ENCODE peak calls at places on chromosomes 7 and 10, in ten cellular contexts. One of them, this sample, is unnamed.

GRCh38 chr10:126646101-126646500 is 24.4 kb downstream of the C10orf90 start:
- DNase-seq in breast epithelium: no peak
- DNase-seq in uterus: no peak
- DNase-seq in stomach: no peak
- DNase-seq in HCT116: no peak
- DNase-seq in sigmoid colon: no peak
- DNase-seq in left lung: no peak
- DNase-seq in BJ: no peak
- DNase-seq in fibroblast of lung: peak
- DNase-seq in colonic mucosa: no peak
- DNase-seq in this sample: peak

GRCh38 chr10:18145652-18146051 is 5.4 kb downstream of the CACNB2 start:
- DNase-seq in BJ: no peak
- DNase-seq in uterus: peak
- DNase-seq in left lung: no peak
- DNase-seq in HCT116: no peak
- DNase-seq in sigmoid colon: no peak
- DNase-seq in stomach: no peak
- DNase-seq in fibroblast of lung: peak
- DNase-seq in colonic mucosa: no peak
- DNase-seq in breast epithelium: no peak
- DNase-seq in this sample: peak

GRCh38 chr7:11155883-11156282 is 182.2 kb downstream of the PHF14 start:
- DNase-seq in sigmoid colon: no peak
- DNase-seq in uterus: no peak
- DNase-seq in breast epithelium: no peak
- DNase-seq in HCT116: no peak
- DNase-seq in colonic mucosa: no peak
- DNase-seq in BJ: peak
- DNase-seq in left lung: no peak
- DNase-seq in fibroblast of lung: peak
- DNase-seq in stomach: no peak
- DNase-seq in this sample: peak

GRCh38 chr7:191105-192034 is 1.0 kb upstream of the FAM20C start:
- DNase-seq in uterus: peak
- DNase-seq in BJ: peak
- DNase-seq in fibroblast of lung: peak
- DNase-seq in colonic mucosa: peak
- DNase-seq in breast epithelium: no peak
- DNase-seq in left lung: no peak
- DNase-seq in stomach: no peak
- DNase-seq in HCT116: peak
- DNase-seq in sigmoid colon: peak
- DNase-seq in this sample: peak

GRCh38 chr10:17213646-17214349 is 12.3 kb upstream of the TRDMT1 start:
- DNase-seq in HCT116: no peak
- DNase-seq in breast epithelium: no peak
- DNase-seq in uterus: no peak
- DNase-seq in sigmoid colon: no peak
- DNase-seq in left lung: no peak
- DNase-seq in colonic mucosa: no peak
- DNase-seq in BJ: no peak
- DNase-seq in stomach: no peak
- DNase-seq in fibroblast of lung: peak
- DNase-seq in this sample: peak

GRCh38 chr7:157396316-157397035 is 59.7 kb downstream of the DNAJB6 start:
- DNase-seq in fibroblast of lung: no peak
- DNase-seq in left lung: peak
- DNase-seq in colonic mucosa: no peak
- DNase-seq in breast epithelium: no peak
- DNase-seq in uterus: no peak
- DNase-seq in HCT116: no peak
- DNase-seq in sigmoid colon: peak
- DNase-seq in BJ: no peak
- DNase-seq in stomach: no peak
- DNase-seq in this sample: no peak

GRCh38 chr7:33423646-33424020 is 294.3 kb downstream of the BBS9 start:
- DNase-seq in breast epithelium: no peak
- DNase-seq in fibroblast of lung: no peak
- DNase-seq in BJ: no peak
- DNase-seq in stomach: no peak
- DNase-seq in uterus: no peak
- DNase-seq in sigmoid colon: no peak
- DNase-seq in left lung: no peak
- DNase-seq in colonic mucosa: peak
- DNase-seq in HCT116: peak
- DNase-seq in this sample: peak

GRCh38 chr10:58253184-58253583 is 14.5 kb downstream of the IPMK start:
- DNase-seq in left lung: no peak
- DNase-seq in stomach: no peak
- DNase-seq in sigmoid colon: no peak
- DNase-seq in uterus: no peak
- DNase-seq in BJ: no peak
- DNase-seq in breast epithelium: no peak
- DNase-seq in fibroblast of lung: no peak
- DNase-seq in HCT116: no peak
- DNase-seq in colonic mucosa: no peak
- DNase-seq in this sample: no peak

DNA sequence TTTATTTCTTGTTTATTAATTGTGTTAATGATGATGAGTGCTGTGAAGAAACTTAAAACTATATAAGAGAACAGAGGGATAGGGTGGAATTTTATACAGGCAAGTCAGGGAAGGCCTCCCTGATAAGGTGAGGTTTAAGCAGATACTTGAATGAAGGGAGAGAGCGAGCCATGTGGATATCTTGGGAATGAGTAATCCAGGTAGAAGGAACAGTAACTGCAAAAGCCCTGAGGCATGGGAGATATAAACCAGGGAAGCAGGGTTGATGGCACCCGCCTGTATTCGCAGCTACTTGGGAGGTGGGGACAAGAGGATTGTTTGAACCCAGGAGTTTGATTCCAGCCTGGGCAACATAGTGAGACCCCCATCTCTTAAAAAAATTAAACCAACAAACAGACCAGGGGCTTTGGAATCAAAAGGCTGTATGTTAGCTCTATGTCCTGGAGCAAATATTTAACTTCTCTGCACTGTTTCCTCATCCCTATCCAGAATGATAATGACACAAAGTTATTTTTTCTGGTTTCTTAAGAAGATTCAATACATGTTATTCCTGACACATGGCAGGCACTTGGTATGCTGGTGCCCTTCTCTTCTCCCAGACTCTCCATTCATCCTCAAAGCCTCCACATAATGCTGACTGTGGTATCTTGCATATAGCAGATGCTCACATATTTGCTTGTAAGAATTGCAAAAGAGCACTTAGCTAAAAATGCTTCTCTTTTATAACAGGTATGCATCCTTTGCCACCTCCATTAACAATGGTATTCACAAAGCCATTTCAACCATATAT is 169.3 kb downstream of the CHN2 start:
- DNase-seq in HCT116: no peak
- DNase-seq in BJ: no peak
- DNase-seq in breast epithelium: no peak
- DNase-seq in uterus: no peak
- DNase-seq in stomach: no peak
- DNase-seq in fibroblast of lung: no peak
- DNase-seq in left lung: no peak
- DNase-seq in sigmoid colon: no peak
- DNase-seq in colonic mucosa: no peak
- DNase-seq in this sample: no peak
- TF ChIP-seq CTCF in HCT116: no peak
- TF ChIP-seq CTCF in BJ: no peak
- TF ChIP-seq CTCF in breast epithelium: no peak
- TF ChIP-seq CTCF in uterus: no peak
- TF ChIP-seq CTCF in stomach: no peak
- TF ChIP-seq CTCF in fibroblast of lung: no peak
- TF ChIP-seq CTCF in left lung: no peak
- TF ChIP-seq CTCF in sigmoid colon: no peak
- TF ChIP-seq CTCF in colonic mucosa: no peak
- TF ChIP-seq CTCF in this sample: no peak

DNA sequence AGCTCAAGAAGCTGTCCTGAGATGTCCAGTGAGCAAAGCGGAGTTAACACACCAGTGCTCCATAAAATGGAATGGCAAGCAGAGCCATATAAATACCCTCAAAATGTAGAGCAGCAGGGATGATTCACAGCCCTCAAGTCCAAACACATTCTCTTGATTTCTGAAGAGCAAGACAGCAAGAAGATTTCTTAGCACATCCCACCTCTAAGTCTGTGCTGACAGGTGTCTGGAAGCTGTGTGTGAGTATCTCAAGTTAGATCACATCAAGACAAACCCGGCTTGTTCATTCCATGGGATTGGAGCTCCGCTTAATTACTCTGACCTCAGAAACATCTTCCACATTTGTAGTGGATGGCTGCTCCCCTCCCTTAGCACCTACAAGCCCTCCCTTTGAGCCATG is 112.6 kb downstream of the GPR26 start:
- DNase-seq in breast epithelium: no peak
- DNase-seq in HCT116: no peak
- DNase-seq in stomach: no peak
- DNase-seq in fibroblast of lung: no peak
- DNase-seq in sigmoid colon: no peak
- DNase-seq in colonic mucosa: no peak
- DNase-seq in uterus: no peak
- DNase-seq in BJ: no peak
- DNase-seq in left lung: no peak
- DNase-seq in this sample: no peak
- H3K4me3 ChIP-seq in breast epithelium: no peak
- H3K4me3 ChIP-seq in HCT116: no peak
- H3K4me3 ChIP-seq in stomach: no peak
- H3K4me3 ChIP-seq in fibroblast of lung: no peak
- H3K4me3 ChIP-seq in sigmoid colon: no peak
- H3K4me3 ChIP-seq in colonic mucosa: no peak
- H3K4me3 ChIP-seq in uterus: no peak
- H3K4me3 ChIP-seq in BJ: no peak
- H3K4me3 ChIP-seq in left lung: no peak
- H3K4me3 ChIP-seq in this sample: no peak

GRCh38 chr7:151781161-151781845 is 95.6 kb downstream of the PRKAG2 start:
- DNase-seq in uterus: no peak
- DNase-seq in left lung: peak
- DNase-seq in HCT116: no peak
- DNase-seq in fibroblast of lung: no peak
- DNase-seq in BJ: no peak
- DNase-seq in colonic mucosa: no peak
- DNase-seq in stomach: no peak
- DNase-seq in sigmoid colon: no peak
- DNase-seq in breast epithelium: no peak
- DNase-seq in this sample: no peak

GRCh38 chr7:151780626-151781025 is 96.3 kb downstream of the PRKAG2 start:
- DNase-seq in left lung: peak
- DNase-seq in breast epithelium: no peak
- DNase-seq in sigmoid colon: no peak
- DNase-seq in BJ: no peak
- DNase-seq in HCT116: no peak
- DNase-seq in stomach: no peak
- DNase-seq in uterus: no peak
- DNase-seq in fibroblast of lung: no peak
- DNase-seq in colonic mucosa: no peak
- DNase-seq in this sample: no peak

GRCh38 chr7:151783958-151784575 is 92.8 kb downstream of the PRKAG2 start:
- DNase-seq in stomach: no peak
- DNase-seq in HCT116: no peak
- DNase-seq in sigmoid colon: no peak
- DNase-seq in breast epithelium: no peak
- DNase-seq in left lung: peak
- DNase-seq in BJ: no peak
- DNase-seq in colonic mucosa: no peak
- DNase-seq in uterus: no peak
- DNase-seq in fibroblast of lung: no peak
- DNase-seq in this sample: no peak

GRCh38 chr7:151784843-151785680 is 91.9 kb downstream of the PRKAG2 start:
- DNase-seq in stomach: no peak
- DNase-seq in uterus: no peak
- DNase-seq in sigmoid colon: no peak
- DNase-seq in fibroblast of lung: no peak
- DNase-seq in left lung: peak
- DNase-seq in colonic mucosa: no peak
- DNase-seq in breast epithelium: no peak
- DNase-seq in BJ: no peak
- DNase-seq in HCT116: no peak
- DNase-seq in this sample: no peak

GRCh38 chr7:151782598-151783448 is 94.1 kb downstream of the PRKAG2 start:
- DNase-seq in sigmoid colon: peak
- DNase-seq in uterus: peak
- DNase-seq in BJ: no peak
- DNase-seq in fibroblast of lung: peak
- DNase-seq in breast epithelium: peak
- DNase-seq in stomach: peak
- DNase-seq in colonic mucosa: peak
- DNase-seq in HCT116: peak
- DNase-seq in left lung: peak
- DNase-seq in this sample: peak
- TF ChIP-seq CTCF in sigmoid colon: peak
- TF ChIP-seq CTCF in uterus: peak
- TF ChIP-seq CTCF in BJ: peak
- TF ChIP-seq CTCF in fibroblast of lung: peak
- TF ChIP-seq CTCF in breast epithelium: peak
- TF ChIP-seq CTCF in stomach: no peak
- TF ChIP-seq CTCF in colonic mucosa: peak
- TF ChIP-seq CTCF in HCT116: peak
- TF ChIP-seq CTCF in left lung: peak
- TF ChIP-seq CTCF in this sample: peak

GRCh38 chr7:41700044-41700471 is 2.8 kb downstream of the INHBA start:
- DNase-seq in left lung: no peak
- DNase-seq in sigmoid colon: no peak
- DNase-seq in fibroblast of lung: no peak
- DNase-seq in colonic mucosa: no peak
- DNase-seq in BJ: no peak
- DNase-seq in breast epithelium: no peak
- DNase-seq in uterus: no peak
- DNase-seq in HCT116: no peak
- DNase-seq in stomach: no peak
- DNase-seq in this sample: no peak

GRCh38 chr7:41698114-41698513 is 4.8 kb downstream of the INHBA start:
- DNase-seq in stomach: no peak
- DNase-seq in BJ: no peak
- DNase-seq in uterus: no peak
- DNase-seq in fibroblast of lung: no peak
- DNase-seq in colonic mucosa: no peak
- DNase-seq in left lung: no peak
- DNase-seq in HCT116: no peak
- DNase-seq in sigmoid colon: no peak
- DNase-seq in breast epithelium: no peak
- DNase-seq in this sample: no peak

GRCh38 chr7:41698726-41699125 is 4.2 kb downstream of the INHBA start:
- DNase-seq in HCT116: no peak
- DNase-seq in stomach: no peak
- DNase-seq in sigmoid colon: no peak
- DNase-seq in uterus: no peak
- DNase-seq in breast epithelium: no peak
- DNase-seq in left lung: no peak
- DNase-seq in fibroblast of lung: peak
- DNase-seq in colonic mucosa: no peak
- DNase-seq in BJ: no peak
- DNase-seq in this sample: peak

GRCh38 chr7:41701068-41701467 is 1.8 kb downstream of the INHBA start:
- DNase-seq in breast epithelium: no peak
- DNase-seq in stomach: no peak
- DNase-seq in colonic mucosa: no peak
- DNase-seq in left lung: no peak
- DNase-seq in HCT116: no peak
- DNase-seq in BJ: no peak
- DNase-seq in sigmoid colon: no peak
- DNase-seq in uterus: no peak
- DNase-seq in fibroblast of lung: no peak
- DNase-seq in this sample: no peak

DNA sequence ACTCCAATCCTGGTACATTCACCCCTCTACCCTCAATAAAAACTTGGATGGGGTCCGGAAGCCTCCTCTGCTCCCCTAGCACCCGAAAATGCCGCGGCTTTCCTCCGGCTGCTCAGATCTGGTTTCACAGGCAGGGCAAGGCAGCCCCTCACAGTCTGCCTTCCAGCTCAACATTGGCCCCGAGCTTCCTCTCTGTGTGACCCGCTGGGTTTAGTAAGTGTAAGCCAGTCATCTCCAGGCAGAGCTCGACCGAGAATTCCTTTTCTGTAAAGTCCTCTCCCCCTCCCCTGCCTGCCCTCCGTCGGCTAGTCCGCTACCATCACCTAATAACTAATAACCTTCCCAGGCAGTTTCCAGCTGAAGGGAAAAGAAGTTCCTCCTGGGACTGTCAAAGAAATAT is 3.4 kb downstream of the INHBA start:
- DNase-seq in HCT116: no peak
- DNase-seq in uterus: peak
- DNase-seq in left lung: no peak
- DNase-seq in colonic mucosa: no peak
- DNase-seq in stomach: no peak
- DNase-seq in breast epithelium: no peak
- DNase-seq in sigmoid colon: no peak
- DNase-seq in fibroblast of lung: peak
- DNase-seq in BJ: no peak
- DNase-seq in this sample: peak
- H3K4me3 ChIP-seq in HCT116: no peak
- H3K4me3 ChIP-seq in uterus: peak
- H3K4me3 ChIP-seq in left lung: peak
- H3K4me3 ChIP-seq in colonic mucosa: no peak
- H3K4me3 ChIP-seq in stomach: peak
- H3K4me3 ChIP-seq in breast epithelium: peak
- H3K4me3 ChIP-seq in sigmoid colon: peak
- H3K4me3 ChIP-seq in fibroblast of lung: peak
- H3K4me3 ChIP-seq in BJ: peak
- H3K4me3 ChIP-seq in this sample: peak

This sample was measured in fibroblast of mammary gland.